ENCODE peak calls at places on chromosomes 13 and 19, in four cellular contexts. D is H1, X is neuronal stem cell, E is H9. Z is an unnamed sample.

GRCh38 chr13:70729369-70729768 is 621.1 kb upstream of the KLHL1 start:
- DNase-seq in D (no peak), X (no peak), E (no peak), Z (no peak)

GRCh38 chr13:38941353-38941945 is 49.2 kb downstream of the STOML3 start:
- DNase-seq in X (no peak), E (no peak), D (no peak), Z (peak)

GRCh38 chr13:71864981-71865857 is 1.8 kb downstream of the DACH1 start:
- DNase-seq in D (peak), X (no peak), E (peak), Z (peak)

GRCh38 chr19:37537391-37537947 is 30.7 kb downstream of the ZNF793 start:
- DNase-seq in E (no peak), X (no peak), D (no peak), Z (peak)

GRCh38 chr13:28750187-28751045 is 31.6 kb upstream of the SLC46A3 start:
- DNase-seq in E (no peak), X (no peak), D (peak), Z (no peak)

GRCh38 chr19:7637374-7638256 is 705 bp downstream of the STXBP2 start:
- DNase-seq in D (no peak), E (no peak), X (no peak), Z (peak)

GRCh38 chr13:57045816-57046691 is 94.7 kb upstream of the PRR20A start:
- DNase-seq in X (no peak), E (no peak), D (no peak), Z (peak)

GRCh38 chr19:19743176-19743575 is 10.3 kb upstream of the ZNF14 start:
- DNase-seq in E (no peak), D (no peak), X (no peak), Z (no peak)

GRCh38 chr13:31385534-31385933 is 185.8 kb downstream of the B3GLCT start:
- DNase-seq in E (no peak), D (no peak), X (no peak), Z (no peak)

GRCh38 chr19:4929186-4929585 is 19.9 kb downstream of the UHRF1 start:
- DNase-seq in E (no peak), X (no peak), D (no peak), Z (no peak)

GRCh38 chr19:50488795-50489194 is 12.1 kb upstream of the GARIN5A start:
- DNase-seq in X (no peak), E (no peak), D (no peak), Z (no peak)

GRCh38 chr13:51148952-51149573 is 38.0 kb upstream of the C13orf42 start:
- DNase-seq in E (peak), X (peak), D (no peak), Z (peak)

GRCh38 chr13:104571161-104571889 is 1505.1 kb upstream of the SLC10A2 start:
- DNase-seq in E (peak), D (peak), X (peak), Z (peak)

GRCh38 chr13:59823495-59823894 is 340.2 kb downstream of the DIAPH3 start:
- DNase-seq in X (no peak), E (no peak), D (no peak), Z (peak)

GRCh38 chr19:54470991-54471782 is 1.9 kb downstream of the CDC42EP5 start:
- DNase-seq in D (peak), X (no peak), E (peak), Z (peak)

GRCh38 chr13:107964356-107964755 is 251.0 kb downstream of the LIG4 start:
- DNase-seq in D (no peak), E (no peak), X (no peak), Z (no peak)

GRCh38 chr19:51354742-51355148 is 11.4 kb downstream of the ETFB start:
- DNase-seq in E (peak), X (peak), D (peak), Z (peak)

GRCh38 chr13:110254751-110255553 is 52.0 kb downstream of the COL4A1 start:
- DNase-seq in D (peak), X (no peak), E (no peak), Z (peak)
- H2BK12ac ChIP-seq in D (peak), X (no peak), E (no peak), Z (no peak)

GRCh38 chr13:110555601-110556223 is 5.8 kb downstream of the RAB20 start:
- DNase-seq in D (no peak), X (no peak), E (no peak), Z (no peak)
- H2BK12ac ChIP-seq in D (peak), X (no peak), E (no peak), Z (no peak)

DNA sequence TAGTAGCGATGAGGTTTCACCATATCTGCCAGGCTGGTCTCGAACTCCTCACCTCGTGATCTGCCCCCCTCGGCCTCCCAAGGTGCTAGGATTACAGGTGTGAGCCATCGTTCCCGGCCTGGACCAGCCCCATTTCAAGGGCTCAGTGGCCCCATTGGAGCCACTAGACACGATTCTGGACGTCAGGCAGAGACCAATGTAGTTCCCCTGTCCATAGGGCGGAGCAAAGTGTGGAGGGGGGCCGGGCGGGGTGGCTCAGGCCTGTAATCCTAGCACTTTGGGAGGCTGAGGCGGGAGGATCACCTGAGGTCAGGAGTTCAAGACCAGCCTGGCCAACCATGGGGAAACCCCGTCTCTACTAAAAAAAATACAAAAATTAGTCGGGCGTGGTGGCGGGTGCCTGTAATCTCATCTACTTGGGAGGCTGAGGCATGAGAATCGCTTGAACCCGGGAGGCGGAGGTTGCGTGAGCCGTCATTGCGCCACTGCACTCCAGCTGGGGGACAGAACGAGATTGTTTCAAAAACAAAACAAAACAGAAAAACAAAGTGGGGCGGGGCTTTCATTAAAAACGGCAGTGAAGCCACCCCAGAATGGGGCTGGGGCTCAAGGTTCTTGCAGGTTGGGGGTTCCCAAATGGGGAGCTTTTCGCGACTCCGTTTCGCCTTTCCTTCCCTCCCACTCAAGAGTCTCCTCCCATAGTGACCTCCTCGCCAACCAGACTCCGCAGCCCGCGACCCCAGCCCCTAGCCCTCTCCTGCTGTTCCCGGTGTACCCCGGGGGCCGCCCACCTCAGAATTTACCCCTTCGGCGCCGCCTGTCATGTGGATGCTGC is 758 bp upstream of the TECR start:
- DNase-seq in X (no peak), D (no peak), E (no peak), Z (no peak)
- H2BK12ac ChIP-seq in X (no peak), D (no peak), E (no peak), Z (peak)

GRCh38 chr19:1263198-1263597 is 5.9 kb upstream of the CIRBP start:
- DNase-seq in D (no peak), X (no peak), E (no peak), Z (no peak)
- H2BK12ac ChIP-seq in D (peak), X (peak), E (no peak), Z (peak)

DNA sequence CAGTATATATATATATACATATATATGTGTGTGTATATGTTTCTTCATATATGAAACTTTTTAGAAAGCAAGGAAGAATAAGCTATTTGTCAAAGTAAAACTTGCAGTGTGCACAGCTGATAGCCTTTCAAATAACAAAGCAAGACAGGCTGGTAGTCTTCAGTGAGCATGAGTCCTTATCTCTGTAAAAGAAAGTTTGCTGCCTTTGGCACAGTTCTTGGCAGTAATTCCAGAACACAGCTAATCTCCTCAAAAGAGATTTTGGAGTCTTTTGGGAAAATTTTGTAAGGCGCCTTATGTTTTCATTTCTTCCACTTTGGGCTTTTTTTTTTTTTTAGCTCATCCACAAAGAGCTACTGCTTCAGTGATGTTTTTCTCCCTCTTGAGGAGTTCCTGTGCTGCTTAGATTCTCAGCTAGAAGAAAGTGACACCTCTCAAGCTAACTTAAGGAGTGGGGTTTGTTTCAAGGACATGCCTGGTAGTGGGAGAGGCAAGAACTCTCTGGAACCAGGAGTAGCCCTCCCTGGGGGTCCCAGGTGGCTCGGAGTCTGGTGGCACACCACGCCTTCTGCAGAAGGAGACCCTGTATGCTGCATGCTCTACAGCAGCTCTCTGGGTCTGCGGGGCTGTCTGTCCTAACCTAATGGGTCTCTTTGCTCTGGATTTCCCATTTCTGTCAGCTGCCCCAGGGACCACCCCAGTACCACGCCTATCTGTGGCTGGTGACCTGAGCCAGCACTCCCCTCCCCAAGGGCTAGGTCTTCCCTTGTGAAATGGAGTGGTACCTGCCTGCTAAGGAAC is 58.8 kb downstream of the TNFRSF19 start:
- DNase-seq in E (no peak), X (no peak), D (no peak), Z (no peak)
- H2BK12ac ChIP-seq in E (no peak), X (no peak), D (peak), Z (peak)

DNA sequence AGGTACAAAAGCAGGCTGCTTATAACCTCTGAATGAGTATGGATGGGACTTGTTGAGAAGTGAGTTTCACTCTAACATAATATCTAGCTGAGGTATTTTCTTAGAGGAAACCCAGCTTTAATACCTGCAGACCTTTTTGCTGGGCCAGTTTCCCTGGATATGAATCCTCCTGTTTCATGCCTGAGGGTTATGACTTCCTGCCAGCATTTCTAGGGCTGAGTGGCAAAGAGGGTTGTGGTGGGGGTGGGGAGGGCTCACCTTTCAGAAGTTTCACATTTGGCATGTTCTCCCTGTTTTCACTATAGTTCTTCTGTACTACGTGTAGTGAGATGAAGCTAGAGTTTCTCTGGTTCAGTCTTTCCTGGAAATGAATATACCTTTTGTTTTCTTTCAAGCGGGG is 73.7 kb downstream of the LACC1 start:
- DNase-seq in E (no peak), X (no peak), D (no peak), Z (no peak)
- H2BK12ac ChIP-seq in E (no peak), X (no peak), D (no peak), Z (no peak)

Z was measured in mesenchymal stem cell.